ENCODE peak calls at places on chromosomes 3 and 15, in four cellular contexts. L is CD4-positive, alpha-beta T cell; R is neural crest cell; T is pancreas. A is an unnamed sample.

GRCh38 chr3:89107461-89108035 is at the start of gene EPHA3:
- DNase-seq in L (no peak), R (peak), T (peak), A (peak)

GRCh38 chr3:49803464-49804140 is 541 bp downstream of the INKA1 start:
- DNase-seq in L (peak), R (peak), T (no peak), A (peak)

GRCh38 chr3:105676621-105677300 is 192.1 kb downstream of the CBLB start:
- DNase-seq in L (no peak), R (no peak), T (no peak), A (no peak)

GRCh38 chr3:126370055-126370454 is 12.8 kb upstream of the KLF15 start:
- DNase-seq in L (no peak), R (no peak), T (no peak), A (no peak)

GRCh38 chr3:122572940-122573412 is 4.5 kb upstream of the PARP15 start:
- DNase-seq in L (no peak), R (no peak), T (no peak), A (no peak)

GRCh38 chr3:159800434-159801121 is 188.1 kb upstream of the IL12A start:
- DNase-seq in L (no peak), R (no peak), T (no peak), A (no peak)

GRCh38 chr3:148681080-148681479 is 16.6 kb upstream of the AGTR1 start:
- DNase-seq in L (no peak), R (no peak), T (no peak), A (no peak)

GRCh38 chr15:97728791-97729190 is 231.7 kb upstream of the ARRDC4 start:
- DNase-seq in L (no peak), R (peak), T (no peak), A (no peak)

GRCh38 chr3:193869221-193870201 is 266.4 kb upstream of the HES1 start:
- DNase-seq in L (no peak), R (peak), T (no peak), A (peak)

DNA sequence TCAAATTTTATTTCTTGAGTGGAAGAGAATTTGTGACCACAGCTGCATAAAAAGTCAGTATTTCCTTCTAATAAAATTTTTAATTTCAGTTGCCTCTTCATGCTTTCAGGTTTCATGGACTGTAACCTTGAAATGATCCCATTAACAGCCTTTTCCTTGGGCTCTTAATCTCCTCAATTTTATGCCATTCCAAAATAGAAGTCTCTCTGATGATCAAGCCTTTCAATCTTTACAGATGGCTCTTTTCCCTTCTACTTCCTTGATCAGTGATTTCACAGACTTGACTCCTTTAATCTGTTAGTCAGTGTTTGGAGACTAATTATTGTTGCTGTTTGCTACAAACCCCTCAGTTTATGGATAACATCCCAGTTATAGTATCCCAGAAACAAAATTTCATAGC is 11.9 kb downstream of the TSC22D2 start:
- DNase-seq in L (no peak), R (no peak), T (no peak), A (no peak)
- TF ChIP-seq CTCF in L (no peak), R (no peak), T (no peak), A (no peak)

GRCh38 chr3:134334231-134334900 is 39.9 kb downstream of the AMOTL2 start:
- DNase-seq in L (no peak), R (no peak), T (no peak), A (no peak)

GRCh38 chr3:134331811-134332199 is 42.4 kb downstream of the AMOTL2 start:
- DNase-seq in L (no peak), R (no peak), T (no peak), A (no peak)

GRCh38 chr3:134332344-134332743 is 41.9 kb downstream of the AMOTL2 start:
- DNase-seq in L (no peak), R (no peak), T (no peak), A (no peak)

GRCh38 chr3:134334901-134335280 is 39.4 kb downstream of the AMOTL2 start:
- DNase-seq in L (no peak), R (no peak), T (no peak), A (no peak)

GRCh38 chr3:134333522-134334181 is 40.6 kb downstream of the AMOTL2 start:
- DNase-seq in L (no peak), R (no peak), T (no peak), A (no peak)
- TF ChIP-seq CTCF in L (no peak), R (no peak), T (no peak), A (no peak)

DNA sequence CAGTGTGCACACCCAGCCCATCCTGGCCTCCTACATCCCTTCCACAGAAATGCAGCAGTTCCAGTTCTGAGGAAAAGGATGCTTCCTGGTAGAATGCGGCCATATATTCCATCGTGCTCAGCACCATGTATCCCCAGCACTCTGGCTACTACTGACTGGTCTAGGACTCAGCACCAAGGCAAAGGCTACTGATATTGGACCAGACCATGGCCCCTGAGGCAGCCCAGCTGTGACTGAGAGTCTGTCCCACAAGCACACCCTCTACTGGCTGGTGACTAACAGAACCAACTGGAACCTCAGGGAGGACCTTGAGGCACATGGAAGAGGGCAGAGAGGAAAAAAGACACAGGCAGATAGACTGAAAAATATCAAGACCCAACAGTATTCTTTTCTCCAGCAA is 30.0 kb downstream of the TARS3 start:
- DNase-seq in L (no peak), R (no peak), T (no peak), A (no peak)
- TF ChIP-seq CTCF in L (no peak), R (no peak), T (no peak), A (no peak)

GRCh38 chr3:55434789-55435188 is 52.3 kb downstream of the WNT5A start:
- DNase-seq in L (no peak), R (no peak), T (no peak), A (peak)
- TF ChIP-seq CTCF in L (no peak), R (peak), T (no peak), A (peak)

DNA sequence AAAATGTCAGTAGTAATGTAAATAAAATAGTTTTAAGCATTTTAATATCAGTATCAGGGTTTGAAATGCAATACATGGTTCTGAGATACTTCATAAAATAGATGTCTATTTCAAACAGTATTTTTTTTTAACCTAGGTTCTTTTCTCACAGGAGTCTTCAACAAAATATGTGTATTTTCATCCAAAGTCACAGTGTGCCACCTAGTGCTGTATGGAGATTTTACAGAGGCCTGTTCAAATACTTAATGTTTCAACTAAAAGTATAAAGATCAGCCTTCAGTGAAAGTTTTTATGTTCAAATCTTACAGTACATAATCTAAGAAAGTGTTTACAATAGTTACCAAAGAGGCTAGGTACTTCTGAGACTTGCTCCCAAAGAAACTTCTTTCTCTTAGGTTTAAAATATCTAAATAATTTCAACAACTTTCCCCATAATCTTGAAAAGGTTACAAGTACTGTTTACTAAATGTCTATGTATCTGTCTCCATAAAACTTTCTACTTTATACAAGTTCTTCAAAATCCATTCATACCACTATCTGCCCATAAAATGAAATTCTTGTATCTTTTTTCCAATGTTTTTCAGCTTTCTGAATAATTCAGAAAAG is 38.3 kb downstream of the SCAPER start:
- DNase-seq in L (no peak), R (peak), T (no peak), A (peak)
- TF ChIP-seq CTCF in L (peak), R (peak), T (no peak), A (peak)

DNA sequence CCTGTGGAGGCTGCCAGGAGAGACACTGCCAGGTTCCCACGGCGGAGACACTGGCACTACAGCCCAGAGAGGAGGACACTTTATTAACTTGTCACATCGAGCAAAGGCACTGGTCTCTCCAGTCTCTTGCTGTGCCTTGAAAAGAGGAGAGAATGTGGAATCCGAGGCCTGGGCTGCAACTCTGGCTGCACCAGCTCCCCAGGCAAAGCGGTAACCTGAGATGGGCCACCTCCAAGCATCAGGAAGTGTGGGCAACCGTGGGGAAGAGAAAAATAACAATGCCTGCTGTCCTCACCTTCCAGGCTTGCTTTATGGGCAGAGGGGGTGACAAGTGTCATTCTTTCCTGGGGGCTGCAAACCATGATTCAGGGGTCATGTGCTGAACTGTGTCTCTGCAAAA is 91.6 kb upstream of the RGMA start:
- DNase-seq in L (no peak), R (no peak), T (no peak), A (no peak)
- TF ChIP-seq CTCF in L (no peak), R (no peak), T (no peak), A (no peak)

GRCh38 chr15:63504247-63504978 is at the start of gene USP3:
- DNase-seq in L (peak), R (peak), T (peak), A (peak)
- TF ChIP-seq CTCF in L (peak), R (peak), T (no peak), A (peak)

DNA sequence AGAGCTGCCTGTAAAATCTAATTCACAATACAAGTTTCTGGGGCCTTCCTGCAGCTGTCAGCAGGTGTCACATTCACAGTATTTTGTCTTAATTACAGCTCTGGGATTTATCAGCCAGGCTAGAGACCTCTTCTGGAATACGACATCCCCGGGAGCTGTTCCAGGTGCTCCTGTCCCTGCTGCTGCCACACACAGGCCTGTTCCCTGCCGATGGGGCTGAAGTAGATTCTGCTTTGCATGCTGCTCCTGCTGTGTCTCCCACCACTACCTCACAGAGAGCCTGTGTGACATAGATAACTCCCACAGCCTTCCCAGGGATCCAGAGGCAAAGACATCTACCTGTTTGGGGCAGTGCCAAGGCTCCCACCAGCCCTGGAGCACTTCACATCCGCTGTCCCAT is 20.4 kb downstream of the COLQ start:
- DNase-seq in L (no peak), R (no peak), T (no peak), A (no peak)
- TF ChIP-seq CTCF in L (no peak), R (no peak), T (no peak), A (no peak)

DNA sequence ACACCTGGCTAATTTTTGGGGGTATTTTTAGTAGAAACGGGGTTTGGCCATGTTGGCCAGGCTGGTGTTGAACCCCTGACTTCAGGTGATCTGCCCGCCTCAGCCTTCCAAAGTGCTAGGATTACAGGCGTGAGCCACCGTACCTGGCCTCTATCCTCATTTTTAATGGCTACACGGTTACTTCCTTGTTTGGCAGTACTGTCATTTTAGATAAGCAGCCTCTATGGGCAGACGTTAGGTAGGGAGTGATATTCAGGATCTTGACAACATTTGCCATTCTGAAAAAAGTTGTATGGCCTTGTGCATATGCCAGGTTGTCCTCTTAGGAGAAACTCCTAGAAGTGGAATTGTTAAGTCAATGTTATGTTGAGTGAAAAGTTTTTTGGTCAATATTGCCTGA is 141.7 kb downstream of the ITPR1 start:
- DNase-seq in L (no peak), R (no peak), T (no peak), A (no peak)
- TF ChIP-seq CTCF in L (no peak), R (no peak), T (no peak), A (no peak)

DNA sequence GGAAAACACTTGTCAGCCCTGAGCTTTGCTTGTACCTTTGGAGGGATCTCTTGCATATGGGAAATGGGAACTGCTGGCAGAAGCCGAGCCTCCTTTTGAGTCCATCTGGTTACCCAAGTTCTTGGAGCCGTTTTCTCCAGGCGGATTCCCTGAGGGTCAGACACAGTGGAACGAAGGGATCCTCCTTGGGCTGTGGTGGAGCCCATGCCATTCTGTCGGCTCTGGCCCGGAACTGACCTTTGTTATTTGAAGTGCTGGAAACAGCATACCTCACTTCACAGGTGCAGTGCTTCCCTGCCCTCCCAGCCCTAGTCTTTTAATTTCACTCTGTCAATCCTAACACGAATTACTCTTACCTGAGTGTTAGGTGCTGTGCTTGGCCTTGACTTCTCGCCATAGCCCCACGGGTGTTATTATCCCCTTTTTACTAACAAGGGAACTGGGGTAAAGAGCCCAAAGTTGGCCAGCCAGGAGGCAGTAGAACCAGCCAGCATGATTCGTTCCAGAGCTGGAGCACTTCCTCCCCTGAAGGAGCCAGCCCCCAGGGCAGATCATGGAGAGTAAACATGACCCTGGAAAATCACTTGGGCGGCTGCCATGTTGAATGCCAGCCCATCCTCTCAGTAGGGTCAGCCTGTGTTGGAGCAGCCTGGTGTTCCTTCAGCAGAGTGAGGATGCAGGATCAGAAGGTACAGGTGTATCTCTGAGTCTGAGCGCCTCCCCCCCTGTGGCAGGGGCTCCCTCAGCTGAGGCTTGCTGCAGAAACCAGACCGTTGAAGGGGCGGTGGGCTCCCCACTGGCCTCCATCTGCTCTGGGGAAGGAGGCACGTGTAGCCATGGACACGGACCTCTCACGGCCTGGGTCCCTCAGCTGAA is 143.2 kb downstream of the DNAJB8 start:
- DNase-seq in L (no peak), R (no peak), T (peak), A (no peak)
- TF ChIP-seq CTCF in L (no peak), R (no peak), T (no peak), A (no peak)

A was measured in endothelial cell.